ENCODE peak calls at places on chromosomes 11 and 22, in nine cellular contexts. K is DND-41, N is GM06990, L is heart left ventricle, G is HL-60, O is cardiac muscle cell, Z is tibial artery, V is ovary, Q is left ventricle myocardium inferior. S is an unnamed sample.

GRCh38 chr22:32950366-32950765 is 107.8 kb downstream of the SYN3 start:
- DNase-seq in L (no peak), O (peak), K (no peak), G (no peak), Q (no peak), N (no peak), V (no peak), Z (no peak), S (no peak)

GRCh38 chr22:38863531-38864131 is 8.4 kb downstream of the CBX6 start:
- DNase-seq in O (no peak), G (no peak), Z (peak), N (no peak), Q (no peak), K (no peak), V (no peak), L (no peak), S (no peak)

GRCh38 chr11:64553554-64554201 is 37.3 kb upstream of the SLC22A12 start:
- DNase-seq in O (peak), K (peak), L (peak), Q (peak), N (no peak), G (peak), Z (peak), V (peak), S (peak)

GRCh38 chr11:111807098-111807497 is 40.9 kb upstream of the PPP2R1B start:
- DNase-seq in L (no peak), O (no peak), K (no peak), Z (no peak), Q (no peak), G (no peak), N (no peak), V (no peak), S (no peak)

GRCh38 chr22:22384668-22385244 is 123.8 kb downstream of the ZNF280B start:
- DNase-seq in K (no peak), N (no peak), V (no peak), G (no peak), Z (no peak), O (no peak), L (no peak), Q (no peak), S (no peak)

GRCh38 chr22:21697866-21698265 is 32.1 kb downstream of the PPIL2 start:
- DNase-seq in Q (no peak), K (no peak), N (no peak), Z (no peak), O (no peak), G (no peak), L (no peak), V (no peak), S (no peak)

GRCh38 chr11:106202935-106203620 is 125.6 kb downstream of the AASDHPPT start:
- DNase-seq in L (no peak), K (no peak), G (no peak), Q (no peak), N (no peak), O (peak), V (no peak), Z (no peak), S (no peak)

GRCh38 chr11:33735166-33735425 is 1.1 kb downstream of the CD59 start:
- DNase-seq in L (no peak), Q (no peak), N (no peak), K (no peak), Z (no peak), O (no peak), G (no peak), V (no peak), S (no peak)

GRCh38 chr11:118928870-118929495 is 3.3 kb upstream of the BCL9L start:
- DNase-seq in Q (peak), G (no peak), V (no peak), Z (no peak), O (peak), N (no peak), L (peak), K (peak), S (peak)

GRCh38 chr22:35452351-35452781 is 52.4 kb downstream of the MCM5 start:
- DNase-seq in V (no peak), Q (no peak), O (no peak), Z (no peak), L (no peak), G (no peak), N (no peak), K (no peak), S (no peak)

GRCh38 chr11:12606597-12606996 is 67.6 kb upstream of the TEAD1 start:
- DNase-seq in G (no peak), V (no peak), O (peak), Z (no peak), K (no peak), L (no peak), Q (no peak), N (no peak), S (no peak)

GRCh38 chr11:130217133-130217631 is 57.6 kb downstream of the ST14 start:
- DNase-seq in K (no peak), Z (no peak), N (no peak), L (no peak), Q (no peak), V (no peak), G (no peak), O (no peak), S (no peak)

GRCh38 chr11:109971184-109971523 is 122.0 kb upstream of the ZC3H12C start:
- DNase-seq in N (no peak), Z (no peak), L (peak), Q (no peak), O (peak), G (no peak), V (no peak), K (no peak), S (no peak)

GRCh38 chr22:19111140-19111539 is 11.1 kb downstream of the DGCR2 start:
- DNase-seq in V (no peak), N (no peak), L (no peak), G (no peak), Z (peak), Q (no peak), K (no peak), O (no peak), S (no peak)

GRCh38 chr11:71139516-71140205 is 112.7 kb downstream of the SHANK2 start:
- DNase-seq in N (no peak), K (no peak), G (no peak), Q (peak), V (no peak), L (peak), Z (peak), O (peak), S (no peak)

GRCh38 chr11:113554531-113554930 is 79.3 kb upstream of the DRD2 start:
- DNase-seq in G (no peak), V (no peak), L (no peak), N (no peak), O (no peak), Z (no peak), Q (no peak), K (no peak), S (peak)

GRCh38 chr22:43828711-43829447 is 16.8 kb upstream of the EFCAB6 start:
- DNase-seq in N (no peak), K (no peak), L (peak), O (peak), G (no peak), V (peak), Q (peak), Z (peak), S (peak)

GRCh38 chr11:125935056-125935455 is 10.8 kb upstream of the VSIG10L2 start:
- DNase-seq in V (no peak), Q (no peak), K (no peak), O (no peak), N (no peak), G (no peak), L (no peak), Z (no peak), S (no peak)

GRCh38 chr11:1943977-1944376 is 3.2 kb upstream of the MRPL23 start:
- DNase-seq in G (no peak), N (no peak), O (peak), Z (peak), L (peak), K (no peak), Q (no peak), V (peak), S (no peak)

GRCh38 chr11:117195208-117195607 is 4.0 kb upstream of the TAGLN start:
- DNase-seq in K (no peak), N (no peak), O (no peak), G (no peak), L (no peak), Z (no peak), V (no peak), Q (peak), S (no peak)

GRCh38 chr22:45762545-45763235 is 91.1 kb downstream of the ATXN10 start:
- DNase-seq in V (no peak), L (no peak), N (no peak), K (no peak), Q (no peak), Z (no peak), G (no peak), O (no peak), S (no peak)

GRCh38 chr22:49709464-49709863 is 118.2 kb downstream of the BRD1 start:
- DNase-seq in O (no peak), Q (no peak), N (no peak), K (no peak), G (no peak), Z (no peak), V (no peak), L (no peak), S (no peak)

GRCh38 chr11:59894616-59895015 is 16.0 kb downstream of the OOSP3 start:
- DNase-seq in Z (no peak), L (no peak), V (no peak), K (no peak), Q (no peak), N (no peak), O (no peak), G (no peak), S (no peak)

GRCh38 chr22:35552186-35552842 is 11.7 kb downstream of the RASD2 start:
- DNase-seq in V (no peak), O (peak), K (peak), N (peak), L (no peak), G (no peak), Q (no peak), Z (no peak), S (no peak)

GRCh38 chr11:34205326-34206035 is 100.1 kb downstream of the NAT10 start:
- DNase-seq in Z (no peak), K (no peak), Q (no peak), N (no peak), O (peak), G (no peak), L (no peak), V (no peak), S (no peak)

GRCh38 chr11:95242202-95242989 is 11.4 kb upstream of the SESN3 start:
- DNase-seq in L (no peak), Z (no peak), V (no peak), G (no peak), O (no peak), Q (no peak), K (no peak), N (peak), S (no peak)

GRCh38 chr11:134579709-134580634 is 167.9 kb upstream of the B3GAT1 start:
- DNase-seq in G (no peak), L (no peak), O (no peak), N (no peak), Z (no peak), K (peak), Q (no peak), V (no peak), S (no peak)

GRCh38 chr22:45268167-45268957 is 16.4 kb upstream of the UPK3A start:
- DNase-seq in V (peak), Q (no peak), L (no peak), Z (no peak), N (no peak), K (no peak), O (peak), G (no peak), S (peak)

GRCh38 chr11:108672113-108672512 is 7.2 kb downstream of the DDX10 start:
- DNase-seq in V (no peak), L (no peak), N (no peak), O (peak), K (no peak), Z (no peak), Q (no peak), G (no peak), S (no peak)

GRCh38 chr22:45572444-45572843 is 69.8 kb downstream of the FBLN1 start:
- DNase-seq in K (no peak), V (no peak), Q (no peak), G (no peak), Z (no peak), O (no peak), L (no peak), N (no peak), S (no peak)

GRCh38 chr11:112241486-112241885 is 15.3 kb downstream of the PTS start:
- DNase-seq in G (no peak), N (no peak), V (no peak), K (no peak), L (no peak), O (peak), Q (no peak), Z (no peak), S (no peak)

GRCh38 chr22:47587861-47588582 is 825.6 kb downstream of the TBC1D22A start:
- DNase-seq in K (no peak), L (no peak), G (no peak), O (no peak), Z (peak), N (no peak), Q (no peak), V (no peak), S (no peak)

GRCh38 chr11:10659339-10660216 is 34.0 kb downstream of the IRAG1 start:
- DNase-seq in O (peak), Q (no peak), G (peak), N (no peak), Z (peak), K (no peak), L (no peak), V (no peak), S (no peak)

GRCh38 chr11:130371004-130371590 is 56.4 kb upstream of the ZBTB44 start:
- DNase-seq in Z (no peak), Q (no peak), N (no peak), G (no peak), K (no peak), O (no peak), V (no peak), L (no peak), S (no peak)

GRCh38 chr11:73598719-73599379 is 937 bp upstream of the FAM168A start:
- DNase-seq in Q (no peak), L (no peak), K (no peak), V (no peak), Z (no peak), O (no peak), G (no peak), N (no peak), S (no peak)

GRCh38 chr11:73596547-73596946 is 1.4 kb downstream of the FAM168A start:
- DNase-seq in L (no peak), G (no peak), N (no peak), Q (no peak), Z (no peak), V (no peak), K (no peak), O (no peak), S (no peak)

GRCh38 chr11:73592640-73593039 is 5.3 kb downstream of the FAM168A start:
- DNase-seq in N (no peak), O (no peak), Q (no peak), G (no peak), L (no peak), V (no peak), Z (no peak), K (no peak), S (no peak)

GRCh38 chr11:73597340-73597955 is 464 bp downstream of the FAM168A start:
- DNase-seq in N (no peak), L (no peak), O (no peak), Q (no peak), K (no peak), G (peak), V (no peak), Z (no peak), S (no peak)

DNA sequence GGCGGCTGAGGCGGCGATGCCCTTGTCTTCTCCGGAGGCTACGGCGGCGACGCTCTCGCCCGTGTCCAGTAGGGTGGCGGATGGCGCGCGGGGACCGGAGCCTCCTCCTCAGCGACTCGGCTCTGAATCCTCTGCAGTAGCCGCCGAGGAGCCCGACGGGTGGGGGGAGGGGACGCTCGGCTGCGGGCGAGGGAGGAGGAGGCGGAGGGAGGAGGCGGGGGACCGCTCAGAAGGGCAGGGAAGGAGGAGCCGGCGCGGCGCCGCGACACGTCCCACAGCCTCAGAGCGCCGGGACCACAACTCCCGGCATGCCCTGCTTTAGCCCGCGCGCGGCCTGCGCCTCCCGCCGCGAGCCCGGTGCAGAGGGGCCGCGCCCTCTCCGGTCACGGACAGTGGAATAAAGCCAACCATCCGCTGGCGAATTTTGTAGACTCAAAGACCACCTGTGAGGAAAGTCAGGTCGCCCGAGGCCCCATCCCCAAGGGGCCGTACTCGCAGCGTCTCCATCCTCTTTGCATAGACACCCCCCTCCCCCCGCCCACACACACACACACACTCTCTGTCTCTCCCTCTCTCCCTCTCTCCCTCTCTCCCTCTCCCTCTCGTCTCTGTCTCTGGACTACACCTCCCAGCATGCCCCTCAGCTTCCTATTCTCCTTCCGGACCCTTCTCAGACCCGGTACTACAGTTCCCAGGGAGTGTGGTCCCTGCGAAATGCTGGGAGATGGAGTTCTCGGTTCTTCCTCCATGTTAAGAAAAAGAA is at the start of gene FAM168A:
- DNase-seq in K (peak), L (peak), Z (peak), G (peak), N (peak), O (peak), Q (peak), V (peak), S (peak)
- TF ChIP-seq CTCF in K (peak), L (no peak), Z (peak), G (no peak), N (peak), O (no peak), Q (peak), V (peak), S (no peak)

GRCh38 chr11:85748455-85748891 is 62.5 kb downstream of the SYTL2 start:
- DNase-seq in Z (no peak), G (no peak), O (no peak), L (no peak), N (no peak), Q (no peak), K (no peak), V (no peak), S (no peak)
- H3K4me3 ChIP-seq in Z (no peak), G (no peak), O (no peak), L (no peak), N (no peak), Q (no peak), K (no peak), V (no peak), S (no peak)

GRCh38 chr11:121032546-121032945 is 8.6 kb downstream of the TBCEL start:
- DNase-seq in G (no peak), N (no peak), Z (no peak), L (no peak), O (no peak), Q (no peak), V (no peak), K (no peak), S (no peak)
- TF ChIP-seq CTCF in G (no peak), N (peak), Z (no peak), L (no peak), O (no peak), Q (no peak), V (no peak), K (peak), S (no peak)

GRCh38 chr11:93735627-93736026 is 5.7 kb downstream of the TAF1D start:
- DNase-seq in L (no peak), K (no peak), G (no peak), N (no peak), Q (no peak), Z (no peak), O (no peak), V (no peak), S (no peak)
- H3K4me3 ChIP-seq in L (no peak), K (no peak), G (no peak), N (no peak), Q (no peak), Z (no peak), O (no peak), V (no peak), S (no peak)

GRCh38 chr11:74307409-74307808 is 4.0 kb downstream of the P4HA3 start:
- DNase-seq in N (no peak), O (peak), L (no peak), V (no peak), Q (no peak), G (no peak), Z (no peak), K (peak), S (no peak)

GRCh38 chr11:74312321-74312720 is 881 bp upstream of the P4HA3 start:
- DNase-seq in K (no peak), N (no peak), V (no peak), Q (no peak), O (no peak), Z (no peak), G (peak), L (no peak), S (no peak)

GRCh38 chr11:74306440-74307175 is 4.8 kb downstream of the P4HA3 start:
- DNase-seq in Z (no peak), K (no peak), N (no peak), L (no peak), Q (no peak), O (no peak), G (no peak), V (no peak), S (no peak)

GRCh38 chr11:74310857-74311256 is 583 bp downstream of the P4HA3 start:
- DNase-seq in L (no peak), K (no peak), Q (no peak), N (no peak), G (no peak), Z (no peak), O (no peak), V (no peak), S (no peak)

GRCh38 chr11:74311352-74311926 is at the start of gene P4HA3:
- DNase-seq in G (peak), N (peak), L (peak), V (peak), Q (peak), K (no peak), O (peak), Z (peak), S (peak)
- TF ChIP-seq CTCF in G (no peak), N (no peak), L (no peak), V (no peak), Q (no peak), K (no peak), O (peak), Z (no peak), S (peak)

DNA sequence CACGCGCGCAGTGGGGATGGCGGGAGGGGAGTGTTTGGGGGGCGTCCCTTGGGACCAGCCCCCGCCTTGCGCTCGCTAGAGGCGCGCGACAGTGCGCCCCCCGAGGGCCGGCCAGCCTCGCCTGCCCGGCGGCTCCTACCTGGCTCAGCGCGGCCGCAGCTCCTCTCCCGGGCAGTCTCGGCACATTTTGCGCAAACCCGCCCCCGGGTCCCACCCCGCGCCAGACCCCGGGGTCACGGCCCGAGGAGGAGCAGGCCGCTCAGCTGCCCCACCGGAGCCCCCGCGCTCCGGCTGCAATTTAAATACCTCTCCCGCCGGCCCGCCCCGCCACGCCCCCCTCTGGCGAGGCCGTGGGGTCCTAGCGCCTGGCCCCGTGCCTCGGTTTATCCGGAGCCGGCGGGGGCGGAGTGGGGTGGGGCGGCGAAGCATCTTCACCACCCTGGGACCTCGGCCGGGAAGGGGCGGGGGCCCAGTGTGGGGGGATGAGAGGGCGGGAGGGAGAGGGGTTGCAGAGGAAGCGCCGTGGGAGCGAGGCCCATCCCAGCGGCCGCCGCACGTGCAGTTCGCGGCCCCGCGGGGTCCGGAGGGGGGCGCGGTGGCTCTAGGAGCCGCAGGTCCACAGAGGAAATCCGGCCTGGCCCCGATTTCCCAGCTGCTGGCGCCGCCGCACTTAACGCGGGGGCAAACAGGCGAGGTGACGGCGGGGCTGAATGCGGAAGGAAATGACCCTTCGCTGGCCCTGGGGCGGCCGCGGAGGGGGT is at the start of gene LRRC32:
- DNase-seq in Z (peak), N (peak), O (peak), Q (peak), K (no peak), V (peak), G (no peak), L (peak), S (peak)
- H3K4me3 ChIP-seq in Z (peak), N (peak), O (peak), Q (peak), K (no peak), V (peak), G (peak), L (peak), S (peak)

GRCh38 chr11:5892908-5893307 is at the start of gene OR52E5:
- DNase-seq in G (no peak), L (no peak), Z (no peak), N (no peak), V (no peak), O (no peak), Q (no peak), K (no peak), S (no peak)
- TF ChIP-seq CTCF in G (no peak), L (no peak), Z (no peak), N (no peak), V (no peak), O (no peak), Q (no peak), K (no peak), S (no peak)